ENCODE peak calls at places on chromosomes 5 and 9, in nine cellular contexts. Z, U, L, I, J, A, Q, Y and T are unnamed samples.

GRCh38 chr5:137497396-137498290 is 1.5 kb downstream of the SPOCK1 start:
- DNase-seq in Z (no peak), U (peak; percentile 10), L (no peak), I (peak; percentile 53), J (no peak), A (no peak), Q (no peak), Y (no peak), T (peak; percentile 48)

GRCh38 chr9:27329292-27329691 is 32.3 kb upstream of the EQTN start:
- DNase-seq in Z (no peak), U (no peak), L (no peak), I (peak; percentile 46), J (no peak), A (no peak), Q (no peak), Y (no peak), T (no peak)

GRCh38 chr5:102670224-102670836 is 84.8 kb upstream of the PAM start:
- DNase-seq in Z (peak; percentile 17), U (peak; percentile 76), L (no peak), I (no peak), J (no peak), A (no peak), Q (peak; percentile 38), Y (peak; percentile 43), T (peak; percentile 24)

GRCh38 chr9:129405089-129405830 is 215.6 kb downstream of the C9orf50 start:
- DNase-seq in Z (peak; percentile 68), U (no peak), L (peak; percentile 83), I (no peak), J (peak; percentile 27), A (no peak), Q (peak; percentile 26), Y (peak; percentile 72), T (no peak)

GRCh38 chr9:2241461-2241874 is 226.3 kb downstream of the SMARCA2 start:
- DNase-seq in Z (no peak), U (no peak), L (peak; percentile 86), I (peak; percentile 20), J (peak; percentile 40), A (peak; percentile 22), Q (peak; percentile 53), Y (peak; percentile 72), T (peak; percentile 82)

GRCh38 chr5:115450741-115451140 is 93.8 kb downstream of the FEM1C start:
- DNase-seq in Z (peak; percentile 98), U (no peak), L (peak; percentile 92), I (no peak), J (no peak), A (no peak), Q (no peak), Y (no peak), T (peak; percentile 61)

GRCh38 chr5:79544136-79544535 is 30.2 kb upstream of the HOMER1 start:
- DNase-seq in Z (peak; percentile 52), U (no peak), L (no peak), I (no peak), J (no peak), A (no peak), Q (no peak), Y (no peak), T (no peak)

GRCh38 chr5:93622240-93622885 is 39.3 kb downstream of the NR2F1 start:
- DNase-seq in Z (no peak), U (peak; percentile 43), L (peak; percentile 77), I (no peak), J (no peak), A (no peak), Q (no peak), Y (no peak), T (peak; percentile 19)

GRCh38 chr5:108727639-108728565 is 19.8 kb upstream of the FER start:
- DNase-seq in Z (peak; percentile 90), U (peak; percentile 90), L (peak; percentile 89), I (peak; percentile 78), J (peak; percentile 95), A (peak; percentile 93), Q (peak; percentile 94), Y (peak; percentile 95), T (peak; percentile 91)

GRCh38 chr9:123339666-123340414 is 16.2 kb upstream of the CRB2 start:
- DNase-seq in Z (no peak), U (peak; percentile 23), L (no peak), I (no peak), J (no peak), A (no peak), Q (no peak), Y (no peak), T (peak; percentile 17)

GRCh38 chr5:169258372-169259000 is 42.5 kb downstream of the SLIT3 start:
- DNase-seq in Z (peak; percentile 82), U (no peak), L (no peak), I (no peak), J (no peak), A (no peak), Q (no peak), Y (no peak), T (no peak)

GRCh38 chr9:2180704-2181103 is 165.6 kb downstream of the SMARCA2 start:
- DNase-seq in Z (no peak), U (no peak), L (peak; percentile 27), I (no peak), J (no peak), A (no peak), Q (no peak), Y (no peak), T (peak; percentile 17)

GRCh38 chr9:114250235-114250568 is 72.7 kb upstream of the ORM1 start:
- DNase-seq in Z (peak; percentile 90), U (no peak), L (peak; percentile 85), I (peak; percentile 86), J (peak; percentile 58), A (peak; percentile 27), Q (peak; percentile 92), Y (peak; percentile 79), T (no peak)

GRCh38 chr9:135082536-135082935 is 4.9 kb upstream of the OLFM1 start:
- DNase-seq in Z (no peak), U (no peak), L (no peak), I (peak; percentile 1), J (peak; percentile 8), A (no peak), Q (no peak), Y (no peak), T (no peak)

GRCh38 chr9:79256691-79257213 is 315.0 kb upstream of the TLE4 start:
- DNase-seq in Z (peak; percentile 23), U (peak; percentile 64), L (peak; percentile 43), I (no peak), J (no peak), A (no peak), Q (no peak), Y (peak; percentile 34), T (no peak)

GRCh38 chr5:66967102-66967501 is 229.5 kb downstream of the CD180 start:
- DNase-seq in Z (peak; percentile 74), U (no peak), L (peak; percentile 86), I (no peak), J (no peak), A (no peak), Q (no peak), Y (no peak), T (peak; percentile 32)

GRCh38 chr5:73938280-73938937 is 312.4 kb downstream of the ARHGEF28 start:
- DNase-seq in Z (peak; percentile 98), U (peak; percentile 87), L (peak; percentile 96), I (no peak), J (no peak), A (no peak), Q (no peak), Y (no peak), T (peak; percentile 96)
- H3K4me3 ChIP-seq in Z (peak overlapping the region; percentile 32), U (no peak overlapping the region), L (no peak overlapping the region), I (no peak overlapping the region), J (no peak overlapping the region), A (no peak overlapping the region), Q (no peak overlapping the region), Y (no peak overlapping the region), T (no peak overlapping the region)

DNA sequence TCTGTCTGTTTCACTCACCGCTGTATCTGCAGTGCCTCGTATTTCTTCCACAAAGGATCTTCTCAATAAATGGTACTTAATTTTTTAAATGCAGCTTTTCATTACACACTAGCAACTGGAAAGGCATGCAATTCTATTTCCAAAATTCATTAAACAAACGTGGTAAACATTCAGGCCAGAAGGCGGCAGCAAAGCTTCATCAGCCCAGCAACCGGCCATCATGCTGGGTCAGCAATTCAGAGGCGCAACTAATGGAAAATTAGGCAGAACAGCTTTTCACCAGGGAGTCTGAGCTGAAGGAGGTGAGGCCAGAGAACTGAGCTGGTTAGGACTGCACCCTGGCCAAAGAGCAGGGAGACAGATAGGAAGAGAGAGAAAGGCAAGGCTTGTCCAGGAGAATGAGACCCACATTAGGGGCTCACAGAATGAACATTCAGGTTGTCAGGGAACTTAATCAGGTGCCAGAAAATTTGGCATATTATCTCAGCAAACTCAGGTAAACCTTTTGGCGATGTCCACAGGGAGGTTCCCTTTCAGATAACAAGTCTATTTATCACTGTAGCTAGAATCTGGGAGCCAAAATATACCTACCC is 17.7 kb upstream of the RNF180 start:
- DNase-seq in Z (peak; percentile 61), U (peak; percentile 71), L (peak; percentile 24), I (peak; percentile 56), J (peak; percentile 37), A (peak; percentile 34), Q (peak; percentile 70), Y (peak; percentile 74), T (peak; percentile 61)
- TF ChIP-seq CTCF in Z (peak; percentile 86), U (peak; percentile 93), L (peak; percentile 67), I (peak; percentile 76), J (peak; percentile 21), A (peak; percentile 50), Q (peak; percentile 78), Y (peak; percentile 87), T (peak; percentile 88)

GRCh38 chr5:53488195-53488594 is 7.8 kb downstream of the FST start:
- DNase-seq in Z (no peak), U (peak; percentile 23), L (peak; percentile 20), I (no peak), J (no peak), A (no peak), Q (no peak), Y (no peak), T (no peak)
- H3K4me3 ChIP-seq in Z (no peak overlapping the region), U (no peak overlapping the region), L (no peak overlapping the region), I (no peak overlapping the region), J (no peak overlapping the region), A (no peak overlapping the region), Q (no peak overlapping the region), Y (no peak overlapping the region), T (no peak overlapping the region)

GRCh38 chr5:127572930-127573329 is 55.5 kb downstream of the PRRC1 start:
- DNase-seq in Z (no peak), U (peak; percentile 28), L (no peak), I (no peak), J (no peak), A (no peak), Q (no peak), Y (no peak), T (peak; percentile 19)
- TF ChIP-seq CTCF in Z (no peak), U (peak; percentile 63), L (no peak), I (no peak), J (no peak), A (no peak), Q (no peak), Y (peak; percentile 12), T (peak; percentile 35)